ENCODE peak calls at places on chromosomes 3 and 15, in eight cellular contexts. J is GM04504; P is ecto neural progenitor cell; R is stimulated activated CD4-positive, alpha-beta T cell treated with anti-CD3 and anti-CD28 coated beads, Interleukin-12 subunit alpha, Interleukin-12 subunit beta, amount 100 ng/mL, for 4 hours; K is AG09319; C is activated naive CD8-positive, alpha-beta T cell treated with anti-CD3 and anti-CD28 coated beads, Interleukin-2, amount 50 U/mL, for 16 hours; W is activated naive CD4-positive, alpha-beta T cell; V is choroid plexus epithelial cell. M is an unnamed sample.

GRCh38 chr3:36871379-36872126 is 73.3 kb downstream of the TRANK1 start:
- DNase-seq in C (no peak), P (no peak), R (no peak), V (no peak), J (no peak), K (no peak), W (no peak), M (no peak)

GRCh38 chr3:121998030-121998580 is 23.9 kb downstream of the ILDR1 start:
- DNase-seq in R (no peak), V (peak), P (no peak), W (no peak), C (no peak), K (no peak), J (no peak), M (no peak)

GRCh38 chr3:152177757-152178156 is 91.0 kb upstream of the MBNL1 start:
- DNase-seq in P (no peak), C (no peak), R (no peak), V (no peak), K (no peak), W (no peak), J (no peak), M (no peak)

GRCh38 chr15:45618813-45619212 is 16.0 kb upstream of the SQOR start:
- DNase-seq in R (no peak), V (no peak), W (no peak), K (no peak), J (no peak), P (no peak), C (no peak), M (no peak)

GRCh38 chr15:38696120-38696727 is 131.6 kb upstream of the RASGRP1 start:
- DNase-seq in R (peak), V (peak), P (no peak), W (no peak), J (no peak), K (no peak), C (no peak), M (peak)

GRCh38 chr15:81029416-81030367 is 29.0 kb downstream of the TLNRD1 start:
- DNase-seq in K (no peak), W (no peak), P (no peak), R (no peak), J (no peak), V (peak), C (no peak), M (peak)

GRCh38 chr3:111598552-111598951 is 3.4 kb upstream of the ZBED2 start:
- DNase-seq in K (no peak), J (no peak), P (no peak), W (no peak), R (no peak), C (no peak), V (no peak), M (no peak)

GRCh38 chr3:46517016-46517770 is 19.4 kb downstream of the RTP3 start:
- DNase-seq in K (no peak), W (no peak), V (peak), C (no peak), R (no peak), P (no peak), J (no peak), M (peak)

GRCh38 chr15:81085213-81085612 is 48.9 kb upstream of the CFAP161 start:
- DNase-seq in R (no peak), C (no peak), W (no peak), J (no peak), K (no peak), V (no peak), P (no peak), M (no peak)

GRCh38 chr3:14019459-14019858 is 105.2 kb downstream of the CHCHD4 start:
- DNase-seq in C (no peak), J (no peak), K (no peak), W (no peak), P (no peak), V (no peak), R (no peak), M (peak)

GRCh38 chr15:80556694-80557367 is 138.3 kb upstream of the ABHD17C start:
- DNase-seq in K (no peak), C (no peak), W (no peak), V (no peak), J (no peak), R (no peak), P (peak), M (no peak)

GRCh38 chr3:5330152-5330810 is 142.8 kb downstream of the EDEM1 start:
- DNase-seq in J (no peak), P (no peak), C (no peak), K (no peak), W (no peak), V (peak), R (no peak), M (no peak)

GRCh38 chr15:70362911-70363310 is 265.2 kb upstream of the TLE3 start:
- DNase-seq in K (no peak), W (no peak), C (no peak), R (no peak), P (peak), V (peak), J (no peak), M (peak)

GRCh38 chr3:196988241-196989029 is 19.8 kb upstream of the PIGZ start:
- DNase-seq in P (peak), V (peak), W (no peak), K (no peak), R (no peak), J (no peak), C (no peak), M (no peak)

M was measured in GM03348.